ENCODE peak calls at places on chromosomes 4 and X, in six cellular contexts. A is HCT116, T is fibroblast of lung, C is MM.1S, L is OCI-LY7, B is Karpas-422. R is an unnamed sample.

GRCh38 chr4:121336706-121337105 is 44.1 kb downstream of the QRFPR start:
- DNase-seq in A (no peak), T (no peak), C (no peak), L (no peak), B (no peak), R (no peak)

GRCh38 chr4:40829586-40829985 is 79.8 kb downstream of the NSUN7 start:
- DNase-seq in A (no peak), T (no peak), C (no peak), L (no peak), B (no peak), R (no peak)

GRCh38 chr4:118352843-118353373 is at the start of gene PRSS12:
- DNase-seq in A (peak; percentile 57), T (peak; percentile 51), C (peak; percentile 87), L (no peak), B (no peak), R (peak; percentile 70)

GRCh38 chrX:1041051-1041450 is 171.4 kb downstream of the CRLF2 start:
- DNase-seq in A (no peak), T (no peak), C (no peak), L (no peak), B (no peak), R (no peak)

GRCh38 chrX:54964766-54965511 is 29.0 kb downstream of the PFKFB1 start:
- DNase-seq in A (no peak), T (no peak), C (no peak), L (no peak), B (no peak), R (no peak)

GRCh38 chr4:31089815-31090214 is 369.6 kb downstream of the PCDH7 start:
- DNase-seq in A (peak; percentile 97), T (peak; percentile 85), C (peak; percentile 34), L (no peak), B (no peak), R (peak; percentile 60)

GRCh38 chrX:19065535-19065934 is 56.7 kb downstream of the ADGRG2 start:
- DNase-seq in A (no peak), T (no peak), C (no peak), L (no peak), B (no peak), R (no peak)

GRCh38 chrX:111098874-111099273 is 2.9 kb downstream of the PAK3 start:
- DNase-seq in A (peak; percentile 29), T (peak; percentile 17), C (peak; percentile 72), L (peak; percentile 23), B (peak; percentile 87), R (no peak)

GRCh38 chr4:21780158-21780557 is 168.4 kb downstream of the KCNIP4 start:
- DNase-seq in A (no peak), T (peak; percentile 70), C (no peak), L (no peak), B (no peak), R (peak; percentile 30)

GRCh38 chr4:119025916-119026661 is 109.5 kb upstream of the MYOZ2 start:
- DNase-seq in A (peak; percentile 18), T (peak; percentile 91), C (no peak), L (no peak), B (no peak), R (peak; percentile 92)

GRCh38 chr4:122218762-122219161 is 66.6 kb downstream of the BLTP1 start:
- DNase-seq in A (no peak), T (peak; percentile 1), C (no peak), L (peak; percentile 2), B (peak; percentile 59), R (peak; percentile 22)

GRCh38 chr4:24003926-24004325 is 114.1 kb upstream of the PPARGC1A start:
- DNase-seq in A (no peak), T (peak; percentile 41), C (no peak), L (no peak), B (no peak), R (peak; percentile 5)

GRCh38 chr4:127698789-127699200 is 31.4 kb upstream of the SLC25A31 start:
- DNase-seq in A (peak; percentile 81), T (peak; percentile 94), C (no peak), L (no peak), B (no peak), R (peak; percentile 31)

GRCh38 chrX:120660638-120661037 is 30.8 kb upstream of the C1GALT1C1 start:
- DNase-seq in A (no peak), T (peak; percentile 30), C (no peak), L (no peak), B (no peak), R (no peak)

GRCh38 chrX:74420194-74421035 is 878 bp upstream of the SLC16A2 start:
- DNase-seq in A (no peak), T (peak; percentile 70), C (no peak), L (no peak), B (no peak), R (peak; percentile 57)

GRCh38 chr4:23728393-23728792 is 161.5 kb downstream of the PPARGC1A start:
- DNase-seq in A (no peak), T (peak; percentile 99), C (no peak), L (no peak), B (no peak), R (peak; percentile 89)

GRCh38 chr4:126939401-126939800 is 693.4 kb upstream of the INTU start:
- DNase-seq in A (no peak), T (peak; percentile 91), C (no peak), L (no peak), B (no peak), R (peak; percentile 72)

GRCh38 chr4:48772568-48772967 is 7.5 kb downstream of the FRYL start:
- DNase-seq in A (no peak), T (no peak), C (no peak), L (no peak), B (no peak), R (no peak)

GRCh38 chr4:94452476-94453300 is 946 bp downstream of the PDLIM5 start:
- DNase-seq in A (peak; percentile 61), T (peak; percentile 90), C (peak; percentile 14), L (peak; percentile 1), B (peak; percentile 70), R (peak; percentile 88)

GRCh38 chr4:143626134-143626859 is 74.2 kb downstream of the FREM3 start:
- DNase-seq in A (no peak), T (peak; percentile 41), C (no peak), L (no peak), B (no peak), R (no peak)

GRCh38 chr4:77197361-77197760 is 40.4 kb downstream of the CCNG2 start:
- DNase-seq in A (no peak), T (no peak), C (no peak), L (no peak), B (no peak), R (no peak)

GRCh38 chr4:12145768-12146167 is 717.1 kb upstream of the HS3ST1 start:
- DNase-seq in A (no peak), T (no peak), C (no peak), L (no peak), B (no peak), R (no peak)

GRCh38 chr4:12729384-12729783 is 754.8 kb downstream of the RAB28 start:
- DNase-seq in A (peak; percentile 33), T (peak; percentile 3), C (no peak), L (peak; percentile 39), B (peak; percentile 75), R (peak; percentile 45)

GRCh38 chr4:1255151-1255550 is 6.2 kb upstream of the CTBP1 start:
- DNase-seq in A (no peak), T (no peak), C (no peak), L (no peak), B (no peak), R (no peak)

GRCh38 chr4:78951862-78952472 is 12.7 kb upstream of the PAQR3 start:
- DNase-seq in A (peak; percentile 32), T (peak; percentile 29), C (peak; percentile 51), L (peak; percentile 62), B (peak; percentile 72), R (peak; percentile 56)

GRCh38 chrX:71183341-71183740 is 38.7 kb downstream of the NLGN3 start:
- DNase-seq in A (no peak), T (no peak), C (no peak), L (no peak), B (no peak), R (peak; percentile 13)

GRCh38 chrX:55028040-55028439 is 2.7 kb downstream of the ALAS2 start:
- DNase-seq in A (no peak), T (no peak), C (no peak), L (no peak), B (no peak), R (no peak)

GRCh38 chr4:147786031-147786430 is 54.1 kb downstream of the ARHGAP10 start:
- DNase-seq in A (no peak), T (no peak), C (no peak), L (no peak), B (peak; percentile 58), R (no peak)

GRCh38 chrX:21295246-21295820 is 78.9 kb upstream of the CNKSR2 start:
- DNase-seq in A (no peak), T (no peak), C (no peak), L (no peak), B (no peak), R (no peak)

GRCh38 chrX:826448-826847 is 195.9 kb downstream of the SHOX start:
- DNase-seq in A (no peak), T (no peak), C (no peak), L (no peak), B (no peak), R (no peak)

GRCh38 chrX:291411-291901 is 10.3 kb downstream of the PLCXD1 start:
- DNase-seq in A (no peak), T (no peak), C (no peak), L (no peak), B (no peak), R (no peak)

GRCh38 chr4:26804876-26805275 is 55.8 kb upstream of the STIM2 start:
- DNase-seq in A (no peak), T (no peak), C (no peak), L (no peak), B (no peak), R (no peak)

GRCh38 chr4:147108409-147108808 is 162.7 kb upstream of the TTC29 start:
- DNase-seq in A (no peak), T (peak; percentile 55), C (no peak), L (no peak), B (no peak), R (peak; percentile 44)

GRCh38 chr4:145179201-145179860 is 1.1 kb downstream of the OTUD4 start:
- DNase-seq in A (peak; percentile 26), T (peak; percentile 62), C (peak; percentile 88), L (peak; percentile 71), B (peak; percentile 94), R (peak; percentile 70)
- H3K27ac ChIP-seq in A (peak overlapping the region; percentile 88), T (peak overlapping the region; percentile 83), C (peak overlapping the region; percentile 93), L (peak overlapping the region; percentile 82), B (peak overlapping the region; percentile 88), R (peak overlapping the region; percentile 65)

GRCh38 chrX:129780441-129781105 is 824 bp downstream of the SASH3 start:
- DNase-seq in A (no peak), T (no peak), C (peak; percentile 37), L (no peak), B (peak; percentile 52), R (no peak)
- H2AFZ ChIP-seq in A (no peak overlapping the region), T (no peak overlapping the region), C (no peak overlapping the region), L (no peak overlapping the region), B (no peak overlapping the region), R (no peak overlapping the region)

GRCh38 chr4:81199831-81200230 is 15.2 kb downstream of the PRKG2 start:
- DNase-seq in A (no peak), T (no peak), C (no peak), L (no peak), B (no peak), R (no peak)
- H3K4me1 ChIP-seq in A (no peaks in the 10 kb centered on the region), T (no peaks in the 10 kb centered on the region), C (no peaks in the 10 kb centered on the region), L (no peaks in the 10 kb centered on the region), B (no peaks in the 10 kb centered on the region), R (no peaks in the 10 kb centered on the region)

GRCh38 chr4:17265139-17265538 is 246.8 kb downstream of the QDPR start:
- DNase-seq in A (no peak), T (no peak), C (no peak), L (no peak), B (no peak), R (no peak)

GRCh38 chr4:17260395-17260907 is 251.4 kb downstream of the QDPR start:
- DNase-seq in A (no peak), T (peak; percentile 20), C (no peak), L (no peak), B (no peak), R (no peak)

GRCh38 chr4:17265653-17266052 is 246.2 kb downstream of the QDPR start:
- DNase-seq in A (no peak), T (no peak), C (no peak), L (no peak), B (no peak), R (no peak)
- H3K27ac ChIP-seq in A (no peak overlapping the region), T (no peak overlapping the region), C (no peak overlapping the region), L (no peak overlapping the region), B (no peak overlapping the region), R (no peak overlapping the region)